ENCODE peak calls at places on chromosomes 4 and X, in four cellular contexts. Y is GM23248; O is naive thymus-derived CD4-positive, alpha-beta T cell; L is astrocyte of the spinal cord. N is an unnamed sample.

GRCh38 chr4:8340721-8341680 is 71.4 kb downstream of the HTRA3 start:
- DNase-seq in Y (no peak), O (no peak), L (no peak), N (no peak)

GRCh38 chr4:39375478-39375877 is 9.3 kb upstream of the RFC1 start:
- DNase-seq in Y (no peak), O (no peak), L (no peak), N (no peak)

GRCh38 chr4:120749445-120750151 is 172.9 kb downstream of the PRDM5 start:
- DNase-seq in Y (no peak), O (no peak), L (no peak), N (no peak)

GRCh38 chr4:86484241-86484640 is 109.9 kb upstream of the PTPN13 start:
- DNase-seq in Y (no peak), O (no peak), L (peak), N (no peak)

GRCh38 chr4:25223770-25224375 is 10.0 kb upstream of the PI4K2B start:
- DNase-seq in Y (peak), O (no peak), L (peak), N (peak)

GRCh38 chr4:124111922-124112321 is 600.6 kb downstream of the ANKRD50 start:
- DNase-seq in Y (peak), O (no peak), L (peak), N (peak)

GRCh38 chrX:130834830-130835229 is 68.2 kb downstream of the ENOX2 start:
- DNase-seq in Y (no peak), O (no peak), L (no peak), N (no peak)

GRCh38 chrX:148865237-148865636 is 364.8 kb downstream of the AFF2 start:
- DNase-seq in Y (no peak), O (no peak), L (no peak), N (no peak)

GRCh38 chr4:159047478-159048165 is 55.3 kb upstream of the RAPGEF2 start:
- DNase-seq in Y (peak), O (no peak), L (no peak), N (peak)

GRCh38 chrX:123920065-123920785 is 41.3 kb upstream of the STAG2 start:
- DNase-seq in Y (peak), O (no peak), L (peak), N (peak)

GRCh38 chrX:41703574-41704029 is 14.8 kb downstream of the GPR34 start:
- DNase-seq in Y (no peak), O (no peak), L (no peak), N (no peak)

GRCh38 chrX:101803451-101803850 is 128.4 kb downstream of the ZMAT1 start:
- DNase-seq in Y (peak), O (no peak), L (no peak), N (no peak)

GRCh38 chr4:175253184-175253902 is 335.2 kb downstream of the ADAM29 start:
- DNase-seq in Y (peak), O (no peak), L (no peak), N (no peak)

GRCh38 chr4:162102713-162103112 is 61.1 kb downstream of the FSTL5 start:
- DNase-seq in Y (no peak), O (no peak), L (no peak), N (no peak)

GRCh38 chrX:103904301-103904700 is 58.1 kb upstream of the TMSB15B start:
- DNase-seq in Y (no peak), O (no peak), L (no peak), N (no peak)

GRCh38 chr4:288891-289290 is 16.4 kb downstream of the ZNF732 start:
- DNase-seq in Y (no peak), O (no peak), L (no peak), N (peak)

GRCh38 chr4:1864076-1865008 is 6.9 kb upstream of the NSD2 start:
- DNase-seq in Y (no peak), O (no peak), L (no peak), N (no peak)

GRCh38 chrX:51496501-51497291 is at the start of gene NUDT11:
- DNase-seq in Y (peak), O (no peak), L (peak), N (peak)

GRCh38 chr4:38605181-38605764 is 58.7 kb upstream of the KLF3 start:
- DNase-seq in Y (no peak), O (no peak), L (no peak), N (no peak)

GRCh38 chr4:107131295-107131694 is 95.2 kb upstream of the DKK2 start:
- DNase-seq in Y (peak), O (no peak), L (peak), N (no peak)

GRCh38 chr4:168514249-168514852 is 17.5 kb downstream of the PALLD start:
- DNase-seq in Y (peak), O (no peak), L (peak), N (no peak)

GRCh38 chr4:129364747-129365452 is 268.9 kb downstream of the C4orf33 start:
- DNase-seq in Y (no peak), O (no peak), L (no peak), N (no peak)

GRCh38 chr4:13436962-13437361 is 47.2 kb downstream of the RAB28 start:
- DNase-seq in Y (no peak), O (no peak), L (no peak), N (no peak)

GRCh38 chr4:768995-769394 is 56.9 kb downstream of the CPLX1 start:
- DNase-seq in Y (no peak), O (no peak), L (no peak), N (no peak)

GRCh38 chr4:126250006-126250405 is 935.3 kb downstream of the FAT4 start:
- DNase-seq in Y (no peak), O (no peak), L (no peak), N (no peak)

GRCh38 chr4:134622194-134622593 is 420.6 kb upstream of the PABPC4L start:
- DNase-seq in Y (no peak), O (no peak), L (no peak), N (no peak)

GRCh38 chrX:42920752-42921151 is 142.8 kb upstream of the PPP1R2C start:
- DNase-seq in Y (no peak), O (no peak), L (peak), N (no peak)

GRCh38 chr4:94416981-94417380 is 34.8 kb upstream of the PDLIM5 start:
- DNase-seq in Y (no peak), O (no peak), L (no peak), N (no peak)

GRCh38 chr4:94420356-94420755 is 31.4 kb upstream of the PDLIM5 start:
- DNase-seq in Y (peak), O (no peak), L (no peak), N (no peak)

GRCh38 chr4:94419956-94420355 is 31.8 kb upstream of the PDLIM5 start:
- DNase-seq in Y (peak), O (no peak), L (no peak), N (peak)

GRCh38 chr4:94416335-94416734 is 35.4 kb upstream of the PDLIM5 start:
- DNase-seq in Y (no peak), O (no peak), L (no peak), N (no peak)

DNA sequence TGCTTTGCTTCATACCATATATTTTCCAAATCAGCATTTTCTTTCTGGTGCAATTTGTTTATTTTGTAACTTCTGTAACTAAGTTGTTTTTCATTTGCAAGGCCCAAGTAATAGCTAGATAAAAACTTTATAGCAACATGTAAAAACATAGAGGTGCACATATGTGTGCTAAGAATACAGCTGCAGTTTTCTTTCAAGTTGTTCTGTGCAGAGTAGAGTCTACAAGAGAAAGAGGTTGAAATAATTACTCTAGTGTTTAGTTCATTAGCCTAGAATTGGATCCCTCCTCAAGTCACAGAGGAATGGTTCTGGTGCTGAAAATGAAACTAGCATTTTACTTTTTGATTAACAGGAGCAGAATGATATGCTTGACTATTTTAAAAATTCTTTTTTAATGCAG is 32.2 kb upstream of the PDLIM5 start:
- DNase-seq in Y (no peak), O (no peak), L (no peak), N (no peak)
- H3K4me3 ChIP-seq in Y (no peak), O (no peak), L (no peak), N (no peak)

DNA sequence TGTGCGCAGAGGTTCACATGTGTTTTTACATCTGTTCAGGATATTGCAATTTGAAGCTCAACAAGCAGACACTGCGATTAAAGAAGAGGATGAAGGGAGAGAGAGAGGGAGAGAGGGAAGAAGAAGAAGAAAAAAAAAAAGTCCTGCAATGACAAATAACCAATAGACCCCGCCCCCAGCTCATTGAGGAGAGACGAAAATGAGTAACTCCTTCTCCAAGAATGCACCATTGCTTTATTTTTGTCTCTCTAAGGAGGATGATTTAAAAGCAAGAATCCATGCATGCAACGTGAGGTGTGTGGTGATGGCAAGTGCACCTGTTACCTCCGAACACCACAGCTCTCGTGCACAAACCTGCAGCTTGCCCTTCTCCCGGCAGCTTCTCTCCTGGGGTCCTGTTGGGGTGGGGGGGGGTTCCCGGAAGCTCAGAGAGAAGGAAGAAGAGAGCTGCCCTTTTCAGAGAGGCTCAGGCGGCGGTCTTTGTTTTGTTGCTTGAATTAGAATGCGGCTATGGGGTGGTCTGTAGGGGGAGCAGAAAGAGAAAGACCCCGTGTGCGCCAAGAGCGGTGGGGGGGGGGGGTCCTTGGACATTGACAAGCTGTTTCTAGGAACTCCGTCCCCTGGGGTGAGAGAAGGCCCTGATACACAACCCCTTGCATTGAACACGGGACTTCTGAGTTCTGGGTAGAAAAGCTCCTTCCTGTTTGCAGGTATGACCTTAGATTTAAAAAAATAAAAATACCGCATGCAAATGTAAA is 100.7 kb downstream of the CRLF2 start:
- DNase-seq in Y (no peak), O (no peak), L (no peak), N (no peak)
- H3K4me3 ChIP-seq in Y (no peak), O (no peak), L (no peak), N (no peak)

GRCh38 chr4:17812801-17813200 is 2.0 kb downstream of the NCAPG start:
- DNase-seq in Y (peak), O (no peak), L (peak), N (no peak)
- H3K4me3 ChIP-seq in Y (peak), O (no peak), L (peak), N (peak)

DNA sequence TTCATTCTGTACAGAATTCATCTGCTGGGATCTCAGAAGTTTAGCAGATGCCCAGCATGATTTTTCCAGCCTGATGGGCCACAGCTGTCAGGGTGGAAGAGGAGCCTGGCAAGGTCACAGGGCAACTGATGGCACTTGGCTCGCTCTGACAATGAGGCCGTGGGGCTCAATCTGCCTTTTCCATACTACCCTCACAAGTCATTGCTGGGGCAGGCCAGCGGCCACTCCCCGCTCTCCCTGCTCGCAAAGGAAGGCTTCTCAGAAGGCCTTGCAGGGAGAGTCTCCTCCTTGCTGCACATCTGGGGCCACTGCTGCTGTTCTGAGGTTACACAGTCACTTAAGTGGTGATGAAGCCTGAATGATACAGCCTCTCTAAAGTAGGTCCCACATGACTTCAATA is 349.1 kb downstream of the NR3C2 start:
- DNase-seq in Y (no peak), O (no peak), L (no peak), N (no peak)
- H3K4me3 ChIP-seq in Y (no peak), O (no peak), L (no peak), N (no peak)

DNA sequence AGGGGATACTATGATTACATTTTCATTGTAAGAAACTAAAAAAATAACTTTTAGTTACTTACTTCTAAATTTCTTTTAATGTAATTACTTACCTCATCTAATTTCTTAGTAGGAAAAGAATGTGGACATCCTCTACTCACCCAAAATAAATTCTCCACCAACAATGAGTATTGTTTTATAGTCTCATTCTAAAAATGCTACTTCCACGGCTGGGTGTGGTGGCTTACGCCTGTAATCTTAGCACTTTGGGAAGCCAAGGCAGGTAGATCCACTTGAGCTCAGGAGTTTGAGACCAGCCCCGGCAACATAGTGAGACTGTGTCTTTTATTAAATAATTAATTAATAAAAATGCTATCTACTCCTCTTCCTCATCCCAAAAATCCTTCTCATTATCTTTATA is 99.8 kb downstream of the PPA2 start:
- DNase-seq in Y (no peak), O (no peak), L (no peak), N (no peak)
- H3K4me3 ChIP-seq in Y (no peak), O (no peak), L (no peak), N (no peak)

GRCh38 chr4:113404846-113405245 is 355.4 kb downstream of the ANK2 start:
- DNase-seq in Y (no peak), O (no peak), L (no peak), N (no peak)

GRCh38 chr4:113404167-113404571 is 354.7 kb downstream of the ANK2 start:
- DNase-seq in Y (no peak), O (no peak), L (no peak), N (no peak)

GRCh38 chr4:113407409-113407808 is 354.1 kb downstream of the CAMK2D start:
- DNase-seq in Y (no peak), O (no peak), L (no peak), N (no peak)

GRCh38 chr4:113405874-113406722 is 355.4 kb downstream of the CAMK2D start:
- DNase-seq in Y (no peak), O (no peak), L (no peak), N (no peak)

GRCh38 chr4:113406723-113407016 is 354.9 kb downstream of the CAMK2D start:
- DNase-seq in Y (no peak), O (no peak), L (no peak), N (no peak)
- H3K4me3 ChIP-seq in Y (no peak), O (no peak), L (no peak), N (no peak)

GRCh38 chrX:153765138-153766079 is 1.4 kb downstream of the PLXNB3 start:
- DNase-seq in Y (peak), O (no peak), L (no peak), N (no peak)
- H3K4me3 ChIP-seq in Y (peak), O (no peak), L (peak), N (peak)

GRCh38 chr4:99868126-99868596 is 26.1 kb downstream of the LAMTOR3 start:
- DNase-seq in Y (peak), O (no peak), L (peak), N (peak)
- H3K4me3 ChIP-seq in Y (peak), O (no peak), L (no peak), N (no peak)

GRCh38 chrX:14017399-14017798 is 12.3 kb downstream of the GEMIN8 start:
- DNase-seq in Y (no peak), O (no peak), L (no peak), N (no peak)
- H3K4me3 ChIP-seq in Y (no peak), O (no peak), L (no peak), N (no peak)

GRCh38 chr4:48250980-48251379 is 18.7 kb downstream of the TEC start:
- DNase-seq in Y (no peak), O (no peak), L (no peak), N (no peak)
- H3K4me3 ChIP-seq in Y (no peak), O (no peak), L (no peak), N (no peak)